ENCODE peak calls at places on chromosomes 2 and 18, in six cellular contexts. K, Y, X, L, Q and M are unnamed samples.

GRCh38 chr2:158786897-158787296 is 8.2 kb upstream of the DAPL1 start:
- DNase-seq in K (no peak), Y (no peak), X (no peak), L (no peak), Q (no peak), M (no peak)

GRCh38 chr2:143284087-143284675 is 155.0 kb downstream of the ARHGAP15 start:
- DNase-seq in K (peak), Y (no peak), X (peak), L (no peak), Q (no peak), M (peak)

GRCh38 chr2:165700511-165700910 is 93.5 kb downstream of the GALNT3 start:
- DNase-seq in K (no peak), Y (no peak), X (peak), L (no peak), Q (no peak), M (no peak)

GRCh38 chr2:39871291-39871761 is 92.3 kb upstream of the THUMPD2 start:
- DNase-seq in K (peak), Y (no peak), X (peak), L (peak), Q (no peak), M (peak)

GRCh38 chr2:67070826-67071225 is 326.3 kb upstream of the ETAA1 start:
- DNase-seq in K (no peak), Y (no peak), X (no peak), L (no peak), Q (no peak), M (no peak)

GRCh38 chr2:234945339-234945895 is 6.4 kb upstream of the SH3BP4 start:
- DNase-seq in K (no peak), Y (no peak), X (no peak), L (no peak), Q (no peak), M (no peak)

GRCh38 chr18:75029456-75029855 is 179.5 kb downstream of the PTGR3 start:
- DNase-seq in K (no peak), Y (no peak), X (no peak), L (no peak), Q (no peak), M (no peak)

GRCh38 chr2:172442072-172442895 is 14.9 kb downstream of the ITGA6 start:
- DNase-seq in K (peak), Y (no peak), X (peak), L (peak), Q (no peak), M (peak)

GRCh38 chr2:230408244-230408842 is 7.7 kb upstream of the SP100 start:
- DNase-seq in K (peak), Y (no peak), X (no peak), L (no peak), Q (peak), M (no peak)

GRCh38 chr2:109480486-109481195 is 133.1 kb downstream of the SEPTIN10 start:
- DNase-seq in K (no peak), Y (no peak), X (no peak), L (no peak), Q (no peak), M (no peak)

GRCh38 chr18:70491734-70492348 is 203.0 kb downstream of the SOCS6 start:
- DNase-seq in K (peak), Y (no peak), X (peak), L (no peak), Q (peak), M (peak)

GRCh38 chr2:45170191-45170975 is 161.1 kb upstream of the SIX2 start:
- DNase-seq in K (peak), Y (no peak), X (peak), L (no peak), Q (no peak), M (no peak)

DNA sequence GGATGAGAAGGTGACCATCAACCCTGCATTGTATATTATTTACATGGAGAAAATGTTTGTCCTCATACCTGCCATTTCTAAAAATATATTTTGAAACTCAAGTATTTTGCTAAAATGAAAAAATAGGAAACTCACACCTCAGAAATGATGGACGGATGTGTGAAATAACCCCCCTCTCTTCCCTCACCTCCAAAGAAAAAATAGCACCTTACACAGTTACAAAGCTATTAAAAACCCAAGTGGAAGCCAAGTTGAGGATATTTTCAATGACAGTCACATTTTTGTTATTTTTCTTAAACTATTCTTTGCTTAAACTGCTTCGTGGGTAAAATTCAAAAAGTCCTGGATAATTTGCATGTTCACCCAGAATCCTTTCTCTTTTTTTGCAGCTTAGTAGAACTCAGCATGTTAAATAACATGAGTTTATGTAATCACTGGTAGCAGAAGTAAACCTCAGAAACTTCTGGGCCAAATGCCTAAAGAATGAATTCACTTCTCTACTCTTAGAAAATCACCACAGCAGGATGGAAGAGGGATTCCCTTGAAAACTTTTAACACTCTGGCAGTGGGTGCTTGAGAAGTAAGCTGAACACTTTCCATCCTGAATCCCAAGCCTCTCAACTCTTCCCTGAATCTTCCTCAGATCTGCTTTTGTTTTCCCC is 768 bp downstream of the DSC1 start:
- DNase-seq in K (no peak), Y (no peak), X (no peak), L (no peak), Q (no peak), M (no peak)
- H3K4me3 ChIP-seq in K (no peak), Y (no peak), X (no peak), L (no peak), Q (no peak), M (no peak)

DNA sequence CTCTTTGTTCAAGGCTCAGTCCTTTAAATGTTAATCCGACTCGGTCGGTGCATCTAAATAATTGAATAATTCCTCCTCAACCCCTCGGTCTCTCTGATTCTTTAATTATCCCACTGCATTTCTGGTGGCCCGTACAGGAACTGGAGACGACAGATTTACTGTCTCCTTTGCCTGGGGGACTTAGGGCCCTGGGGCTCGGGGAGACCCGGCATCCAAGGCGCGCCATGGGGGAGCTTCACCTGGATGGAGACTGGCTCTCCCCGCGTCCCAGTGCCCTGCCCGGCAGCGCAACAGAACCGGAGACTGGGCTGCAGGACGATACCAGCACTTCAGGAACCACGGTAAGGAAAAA is 47.7 kb upstream of the SELENOI start:
- DNase-seq in K (no peak), Y (no peak), X (peak), L (no peak), Q (no peak), M (no peak)
- H3K4me3 ChIP-seq in K (peak), Y (peak), X (peak), L (no peak), Q (peak), M (no peak)

GRCh38 chr2:104868081-104868806 is 14.3 kb downstream of the POU3F3 start:
- DNase-seq in K (no peak), Y (no peak), X (no peak), L (no peak), Q (no peak), M (no peak)
- H3K4me3 ChIP-seq in K (no peak), Y (no peak), X (peak), L (no peak), Q (no peak), M (no peak)

GRCh38 chr18:55401638-55402191 is 186.3 kb downstream of the TCF4 start:
- DNase-seq in K (no peak), Y (no peak), X (peak), L (peak), Q (peak), M (no peak)
- H3K4me3 ChIP-seq in K (no peak), Y (peak), X (no peak), L (peak), Q (peak), M (no peak)